ENCODE peak calls at places on chromosomes 13 and 19, in nine cellular contexts. O, X, D, C, N, E, S, T and Q are unnamed samples.

GRCh38 chr19:46197314-46198070 is 32.0 kb upstream of the IGFL1 start:
- DNase-seq in S (no peak), O (no peak), N (no peak), E (no peak), X (no peak), D (no peak), C (no peak), T (no peak), Q (no peak)

GRCh38 chr13:44692173-44692713 is 116.1 kb upstream of the TSC22D1 start:
- DNase-seq in S (no peak), X (no peak), T (no peak), C (no peak), O (no peak), N (no peak), E (peak), D (no peak), Q (no peak)

GRCh38 chr13:87344176-87344575 is 327.0 kb upstream of the SLITRK5 start:
- DNase-seq in C (no peak), N (no peak), D (no peak), E (no peak), S (no peak), O (no peak), T (no peak), X (no peak), Q (no peak)

GRCh38 chr19:43474986-43475705 is 9.7 kb upstream of the LYPD3 start:
- DNase-seq in N (peak), T (peak), X (peak), C (peak), S (no peak), E (peak), O (peak), D (peak), Q (peak)

GRCh38 chr13:98575009-98575866 is 1.7 kb downstream of the STK24 start:
- DNase-seq in C (no peak), O (no peak), S (peak), N (no peak), T (no peak), E (no peak), D (no peak), X (no peak), Q (peak)

GRCh38 chr13:27794075-27794691 is 1.9 kb downstream of the GSX1 start:
- DNase-seq in N (no peak), T (no peak), E (no peak), C (no peak), S (no peak), O (no peak), D (no peak), X (no peak), Q (no peak)

GRCh38 chr19:52935434-52935833 is 12.2 kb upstream of the ZNF888 start:
- DNase-seq in E (no peak), X (no peak), S (no peak), O (no peak), N (no peak), D (no peak), C (no peak), T (no peak), Q (no peak)

GRCh38 chr13:112434937-112435523 is 58.9 kb downstream of the SPACA7 start:
- DNase-seq in N (no peak), O (no peak), D (no peak), C (no peak), E (no peak), X (no peak), T (no peak), S (no peak), Q (no peak)

GRCh38 chr13:35787937-35788336 is 311.4 kb upstream of the MAB21L1 start:
- DNase-seq in X (no peak), T (no peak), E (peak), D (no peak), C (no peak), O (peak), S (no peak), N (no peak), Q (no peak)

GRCh38 chr19:31784631-31785237 is 435.5 kb upstream of the TSHZ3 start:
- DNase-seq in S (no peak), D (no peak), T (no peak), O (no peak), C (no peak), E (no peak), N (no peak), X (no peak), Q (no peak)

GRCh38 chr19:9498183-9498902 is at the start of gene ZNF560:
- DNase-seq in X (no peak), E (no peak), N (no peak), S (no peak), C (no peak), D (no peak), O (peak), T (no peak), Q (no peak)

GRCh38 chr19:31962565-31962996 is 382.8 kb upstream of the ZNF507 start:
- DNase-seq in N (no peak), D (no peak), T (no peak), X (no peak), S (no peak), O (no peak), E (no peak), C (no peak), Q (no peak)

GRCh38 chr19:13717194-13717643 is 47.1 kb upstream of the MRI1 start:
- DNase-seq in S (no peak), C (no peak), X (no peak), D (no peak), O (no peak), T (no peak), E (no peak), N (no peak), Q (no peak)